ENCODE peak calls at places on chromosome 9, in seven cellular contexts. B is NCI-H226, P is head of caudate nucleus, U is GM03348, H is NCI-H345, Z is NCI-H1417, T is breast epithelium. L is an unnamed sample.
A peak's percentile ranks its signal among the peaks of the same experiment; 100 is the strongest.

GRCh38 chr9:126979461-126979860 is 64.9 kb downstream of the RALGPS1 start:
- DNase-seq in U (no peak), B (no peak), P (no peak), T (peak; percentile 77), Z (no peak), H (no peak), L (no peak)

GRCh38 chr9:27308691-27309390 is 11.9 kb upstream of the EQTN start:
- DNase-seq in T (no peak), U (no peak), H (no peak), B (no peak), Z (no peak), P (no peak), L (no peak)

GRCh38 chr9:115117999-115118470 is at the start of gene TNC:
- DNase-seq in Z (peak; percentile 19), H (peak; percentile 55), B (peak; percentile 67), U (peak; percentile 77), P (peak; percentile 53), T (peak; percentile 57), L (peak; percentile 78)

GRCh38 chr9:117718085-117718484 is 13.9 kb downstream of the TLR4 start:
- DNase-seq in H (no peak), B (no peak), T (no peak), P (no peak), U (peak; percentile 13), Z (no peak), L (no peak)

GRCh38 chr9:134299883-134300282 is 26.4 kb upstream of the RXRA start:
- DNase-seq in U (no peak), H (no peak), T (peak; percentile 67), P (no peak), B (no peak), Z (no peak), L (peak; percentile 50)

GRCh38 chr9:95264954-95265615 is 52.4 kb downstream of the FANCC start:
- DNase-seq in U (peak; percentile 66), Z (no peak), H (no peak), B (peak; percentile 14), T (no peak), P (no peak), L (no peak)

GRCh38 chr9:108053555-108054061 is 564.0 kb upstream of the KLF4 start:
- DNase-seq in Z (peak; percentile 70), H (peak; percentile 22), U (peak; percentile 44), T (peak; percentile 59), B (peak; percentile 30), P (no peak), L (no peak)

GRCh38 chr9:8266861-8267260 is 467.3 kb upstream of the DMAC1 start:
- DNase-seq in B (no peak), Z (no peak), H (no peak), U (no peak), P (no peak), T (no peak), L (no peak)

GRCh38 chr9:12790883-12791282 is 16.1 kb downstream of the LURAP1L start:
- DNase-seq in Z (no peak), U (no peak), B (no peak), H (no peak), T (no peak), P (no peak), L (no peak)

GRCh38 chr9:6584881-6585597 is 60.5 kb downstream of the GLDC start:
- DNase-seq in H (peak; percentile 23), T (no peak), B (no peak), U (peak; percentile 39), P (no peak), Z (peak; percentile 36), L (no peak)

GRCh38 chr9:8374471-8374870 is 574.9 kb upstream of the DMAC1 start:
- DNase-seq in T (no peak), B (peak; percentile 12), Z (no peak), P (no peak), H (no peak), U (no peak), L (no peak)

GRCh38 chr9:124262596-124263045 is 4.9 kb downstream of the NEK6 start:
- DNase-seq in Z (no peak), T (no peak), B (no peak), P (no peak), U (no peak), H (no peak), L (peak; percentile 83)

GRCh38 chr9:132986586-132986985 is 8.1 kb downstream of the GFI1B start:
- DNase-seq in P (no peak), T (no peak), B (no peak), H (no peak), Z (no peak), U (no peak), L (peak; percentile 92)

GRCh38 chr9:90882991-90883600 is 81.5 kb downstream of the SYK start:
- DNase-seq in B (no peak), Z (no peak), U (no peak), T (no peak), P (no peak), H (no peak), L (no peak)

GRCh38 chr9:93451762-93452709 is 551 bp downstream of the FAM120A start:
- DNase-seq in P (peak; percentile 35), H (peak; percentile 19), Z (peak; percentile 17), B (peak; percentile 18), U (peak; percentile 56), T (no peak), L (peak; percentile 80)

GRCh38 chr9:109320338-109320733 is 523 bp downstream of the EPB41L4B start:
- DNase-seq in P (no peak), H (peak; percentile 42), T (no peak), Z (no peak), U (peak; percentile 64), B (no peak), L (peak; percentile 87)

GRCh38 chr9:108469654-108470053 is 386.1 kb downstream of the ACTL7B start:
- DNase-seq in T (no peak), Z (no peak), H (no peak), P (no peak), U (peak; percentile 29), B (no peak), L (no peak)

GRCh38 chr9:134413890-134414731 is 87.9 kb downstream of the RXRA start:
- DNase-seq in T (no peak), Z (peak; percentile 86), B (peak; percentile 94), U (peak; percentile 89), P (peak; percentile 36), H (peak; percentile 91), L (peak; percentile 100)

GRCh38 chr9:105052346-105052745 is 124.4 kb upstream of the ABCA1 start:
- DNase-seq in P (no peak), Z (no peak), B (no peak), U (no peak), H (no peak), T (no peak), L (no peak)

GRCh38 chr9:4496497-4496896 is 6.2 kb downstream of the SLC1A1 start:
- DNase-seq in U (no peak), T (no peak), B (no peak), P (no peak), Z (no peak), H (no peak), L (no peak)

GRCh38 chr9:6367128-6367741 is 39.1 kb downstream of the TPD52L3 start:
- DNase-seq in U (no peak), B (no peak), H (no peak), T (no peak), P (no peak), Z (no peak), L (peak; percentile 70)

GRCh38 chr9:70079364-70080103 is 35.9 kb downstream of the MAMDC2 start:
- DNase-seq in U (peak; percentile 43), P (no peak), H (peak; percentile 87), B (no peak), Z (peak; percentile 71), T (no peak), L (no peak)

GRCh38 chr9:123445981-123446610 is 90.1 kb downstream of the CRB2 start:
- DNase-seq in U (no peak), Z (no peak), T (no peak), P (no peak), B (peak; percentile 89), H (no peak), L (no peak)

GRCh38 chr9:69180670-69181069 is 6.6 kb downstream of the TJP2 start:
- DNase-seq in U (peak; percentile 91), P (no peak), B (peak; percentile 96), Z (no peak), H (no peak), T (no peak), L (peak; percentile 95)

GRCh38 chr9:116219686-116220085 is 66.1 kb downstream of the PAPPA start:
- DNase-seq in T (no peak), H (peak; percentile 54), Z (peak; percentile 84), P (no peak), B (peak; percentile 87), U (no peak), L (no peak)

GRCh38 chr9:129570450-129571297 is 50.2 kb downstream of the C9orf50 start:
- DNase-seq in Z (no peak), H (no peak), U (peak; percentile 86), T (no peak), B (peak; percentile 91), P (peak; percentile 46), L (peak; percentile 98)

GRCh38 chr9:116855881-116856662 is 169.0 kb downstream of the TRIM32 start:
- DNase-seq in Z (peak; percentile 14), P (no peak), T (no peak), H (peak; percentile 38), B (no peak), U (peak; percentile 41), L (no peak)

GRCh38 chr9:976805-977360 is 428 bp downstream of the DMRT3 start:
- DNase-seq in H (peak; percentile 59), T (no peak), P (no peak), B (no peak), U (no peak), Z (peak; percentile 71), L (no peak)

L was measured in osteoblast.